ENCODE peak calls at places on chromosomes 3 and 15, in seven cellular contexts. B, U, F, S, Y, Z and W are unnamed samples.

GRCh38 chr3:63051920-63052319 is 176.7 kb upstream of the CADPS start:
- DNase-seq in B (no peak), U (no peak), F (peak; percentile 92), S (no peak), Y (no peak), Z (no peak), W (no peak)

GRCh38 chr3:188284455-188285212 is 130.7 kb downstream of the LPP start:
- DNase-seq in B (no peak), U (no peak), F (peak; percentile 34), S (peak; percentile 73), Y (no peak), Z (no peak), W (no peak)

GRCh38 chr3:182104811-182105316 is 393.1 kb downstream of the SOX2 start:
- DNase-seq in B (no peak), U (no peak), F (no peak), S (no peak), Y (no peak), Z (no peak), W (no peak)

GRCh38 chr3:81837071-81837593 is 75.7 kb upstream of the GBE1 start:
- DNase-seq in B (no peak), U (no peak), F (no peak), S (no peak), Y (no peak), Z (no peak), W (no peak)

GRCh38 chr3:123870033-123870432 is 14.1 kb downstream of the MYLK start:
- DNase-seq in B (no peak), U (no peak), F (peak; percentile 78), S (no peak), Y (no peak), Z (no peak), W (no peak)

GRCh38 chr3:15272431-15273196 is 59.8 kb downstream of the SH3BP5 start:
- DNase-seq in B (no peak), U (no peak), F (no peak), S (peak; percentile 58), Y (peak; percentile 16), Z (no peak), W (no peak)

GRCh38 chr3:169984287-169984686 is 17.7 kb downstream of the SEC62 start:
- DNase-seq in B (no peak), U (no peak), F (no peak), S (no peak), Y (no peak), Z (no peak), W (no peak)

GRCh38 chr3:197309528-197310361 is 11.3 kb upstream of the DLG1 start:
- DNase-seq in B (no peak), U (no peak), F (peak; percentile 98), S (no peak), Y (no peak), Z (no peak), W (peak; percentile 94)

GRCh38 chr15:60477991-60478632 is 830 bp downstream of the ICE2 start:
- DNase-seq in B (no peak), U (no peak), F (peak; percentile 44), S (no peak), Y (no peak), Z (no peak), W (no peak)

GRCh38 chr15:81080946-81081345 is 53.1 kb upstream of the CFAP161 start:
- DNase-seq in B (no peak), U (no peak), F (no peak), S (no peak), Y (no peak), Z (no peak), W (no peak)

GRCh38 chr3:110456438-110457138 is 615.0 kb upstream of the NECTIN3 start:
- DNase-seq in B (no peak), U (no peak), F (no peak), S (no peak), Y (no peak), Z (no peak), W (no peak)

GRCh38 chr3:176776622-176777021 is 420.7 kb downstream of the TBL1XR1 start:
- DNase-seq in B (no peak), U (no peak), F (no peak), S (no peak), Y (no peak), Z (no peak), W (no peak)